ENCODE peak calls at places on chromosomes 11 and 22, in seven cellular contexts. O is heart right ventricle; B is neural crest cell; F is NCI-H1105 treated with DMSO at 0.1 percent for 48 hours; A is SHP77; N is GM04503; K is effector CD4-positive, alpha-beta T cell. D is an unnamed sample.

GRCh38 chr11:63974259-63975143 is at the start of gene COX8A:
- DNase-seq in A (peak), F (peak), N (peak), K (peak), O (peak), B (peak), D (peak)

GRCh38 chr11:73237471-73238290 is 19.6 kb downstream of the P2RY2 start:
- DNase-seq in A (peak), K (no peak), N (no peak), F (no peak), O (no peak), B (no peak), D (no peak)

GRCh38 chr22:49586873-49587272 is 240.8 kb downstream of the BRD1 start:
- DNase-seq in K (no peak), N (no peak), B (no peak), A (no peak), F (no peak), O (no peak), D (no peak)

GRCh38 chr11:19817265-19817851 is 104.7 kb downstream of the NAV2 start:
- DNase-seq in N (no peak), B (no peak), A (no peak), F (no peak), K (no peak), O (no peak), D (no peak)

GRCh38 chr11:47506363-47506762 is 46.6 kb downstream of the CELF1 start:
- DNase-seq in K (no peak), A (no peak), F (no peak), O (no peak), B (no peak), N (no peak), D (no peak)

GRCh38 chr22:30863161-30863833 is 105.3 kb downstream of the MORC2 start:
- DNase-seq in B (peak), K (no peak), A (no peak), O (no peak), F (no peak), N (no peak), D (no peak)

GRCh38 chr22:29330291-29330690 is 14.8 kb upstream of the RASL10A start:
- DNase-seq in F (no peak), N (no peak), B (no peak), K (no peak), A (no peak), O (no peak), D (no peak)

GRCh38 chr11:12087075-12087775 is 23.2 kb upstream of the MICAL2 start:
- DNase-seq in K (peak), N (no peak), B (no peak), A (no peak), O (no peak), F (no peak), D (peak)